ENCODE peak calls at places on chromosomes 11 and 22, in five cellular contexts. D, I, R, A and K are unnamed samples.
A peak's percentile ranks its signal among the peaks of the same experiment; 100 is the strongest.

GRCh38 chr22:41513391-41513790 is 30.9 kb downstream of the POLR3H start:
- DNase-seq in D (no peak), R (no peak), A (no peak), I (no peak), K (no peak)

GRCh38 chr11:1224109-1224485 is 1.2 kb downstream of the MUC5B start:
- DNase-seq in R (no peak), D (peak; percentile 31), I (no peak), A (no peak), K (no peak)

GRCh38 chr11:40877256-40877655 is 582.2 kb downstream of the LRRC4C start:
- DNase-seq in D (no peak), A (no peak), I (no peak), R (no peak), K (no peak)

GRCh38 chr11:73308003-73308962 is at the start of gene ARHGEF17:
- DNase-seq in D (peak; percentile 93), R (peak; percentile 27), I (peak; percentile 88), A (peak; percentile 82), K (peak; percentile 44)

GRCh38 chr11:7563269-7563668 is 49.5 kb downstream of the PPFIBP2 start:
- DNase-seq in R (no peak), A (no peak), D (no peak), I (no peak), K (no peak)

GRCh38 chr11:123308077-123308476 is 113.0 kb upstream of the CLMP start:
- DNase-seq in R (no peak), I (peak; percentile 87), D (no peak), A (no peak), K (no peak)

GRCh38 chr22:23431337-23432072 is 148.6 kb downstream of the IGLL1 start:
- DNase-seq in A (no peak), D (no peak), R (no peak), I (peak; percentile 30), K (no peak)

GRCh38 chr11:44104472-44105294 is 9.2 kb downstream of the EXT2 start:
- DNase-seq in D (no peak), A (no peak), I (no peak), R (no peak), K (no peak)

GRCh38 chr11:108973402-108974119 is 308.7 kb downstream of the DDX10 start:
- DNase-seq in I (no peak), A (no peak), R (no peak), D (no peak), K (peak; percentile 50)

GRCh38 chr22:37057226-37057625 is 5.7 kb downstream of the KCTD17 start:
- DNase-seq in A (no peak), R (no peak), I (no peak), D (no peak), K (no peak)

GRCh38 chr22:41833369-41834004 is 582 bp downstream of the SREBF2 start:
- DNase-seq in D (peak; percentile 51), I (peak; percentile 64), A (peak; percentile 64), R (peak; percentile 31), K (no peak)

GRCh38 chr11:67320691-67321090 is 17.4 kb downstream of the SSH3 start:
- DNase-seq in D (no peak), A (no peak), R (no peak), I (no peak), K (no peak)